ENCODE peak calls at places on chromosomes 11 and 22, in ten cellular contexts. E is activated effector memory CD4-positive, alpha-beta T cell treated with anti-CD3 and anti-CD28 coated beads, Interleukin-2, amount 50 U/mL, for 16 hours; O is HT-29; B is H54; J is activated naive CD8-positive, alpha-beta T cell treated with anti-CD3 and anti-CD28 coated beads, Interleukin-2, amount 50 U/mL, for 24 hours; K is activated naive CD4-positive, alpha-beta T cell treated with anti-CD3 and anti-CD28 coated beads, Interleukin-2, amount 10 ng/mL, durations not matched to agents 7 days and 5 days; T is T47D; Y is anterior cingulate cortex; M is naive thymus-derived CD8-positive, alpha-beta T cell; R is lung microvascular endothelial cell. Z is an unnamed sample.

GRCh38 chr11:95417832-95418231 is 186.8 kb upstream of the SESN3 start:
- DNase-seq in E (no peak), O (no peak), B (no peak), J (no peak), K (no peak), T (no peak), Y (no peak), M (no peak), R (no peak), Z (no peak)

GRCh38 chr11:49208006-49208721 is at the start of gene FOLH1:
- DNase-seq in E (no peak), O (no peak), B (no peak), J (no peak), K (no peak), T (peak; percentile 52), Y (no peak), M (no peak), R (no peak), Z (peak; percentile 35)

GRCh38 chr22:40368016-40368415 is 2.4 kb upstream of the SGSM3 start:
- DNase-seq in E (no peak), O (no peak), B (no peak), J (no peak), K (no peak), T (no peak), Y (no peak), M (no peak), R (no peak), Z (no peak)

GRCh38 chr22:32600184-32600583 is 125.6 kb downstream of the FBXO7 start:
- DNase-seq in E (no peak), O (no peak), B (no peak), J (no peak), K (no peak), T (no peak), Y (no peak), M (no peak), R (no peak), Z (no peak)

GRCh38 chr22:19176175-19176630 is 2.3 kb downstream of the SLC25A1 start:
- DNase-seq in E (no peak), O (no peak), B (no peak), J (no peak), K (no peak), T (no peak), Y (no peak), M (no peak), R (no peak), Z (no peak)

GRCh38 chr22:50305658-50306566 is 1.5 kb downstream of the PLXNB2 start:
- DNase-seq in E (no peak), O (peak; percentile 82), B (peak; percentile 97), J (no peak), K (no peak), T (peak; percentile 82), Y (no peak), M (no peak), R (peak; percentile 70), Z (peak; percentile 73)

GRCh38 chr22:19182472-19183157 is 4.1 kb upstream of the SLC25A1 start:
- DNase-seq in E (no peak), O (no peak), B (no peak), J (no peak), K (no peak), T (no peak), Y (no peak), M (no peak), R (no peak), Z (no peak)

GRCh38 chr11:73866095-73866579 is 10.5 kb downstream of the COA4 start:
- DNase-seq in E (no peak), O (no peak), B (no peak), J (no peak), K (no peak), T (no peak), Y (no peak), M (no peak), R (peak; percentile 8), Z (no peak)

GRCh38 chr11:111177037-111177988 is 68.2 kb upstream of the POU2AF2 start:
- DNase-seq in E (no peak), O (no peak), B (no peak), J (no peak), K (no peak), T (no peak), Y (no peak), M (no peak), R (no peak), Z (no peak)

GRCh38 chr11:9955387-9955786 is 291.5 kb downstream of the SWAP70 start:
- DNase-seq in E (no peak), O (no peak), B (no peak), J (no peak), K (no peak), T (no peak), Y (no peak), M (no peak), R (no peak), Z (no peak)

GRCh38 chr22:36149464-36149863 is 11.1 kb downstream of the APOL3 start:
- DNase-seq in E (no peak), O (no peak), B (no peak), J (no peak), K (no peak), T (no peak), Y (no peak), M (no peak), R (no peak), Z (no peak)

GRCh38 chr22:30265851-30266444 is 703 bp downstream of the OSM start:
- DNase-seq in E (peak; percentile 93), O (no peak), B (no peak), J (peak; percentile 86), K (peak; percentile 90), T (no peak), Y (no peak), M (peak; percentile 83), R (no peak), Z (no peak)

GRCh38 chr11:8959546-8960166 is 4.6 kb downstream of the TMEM9B start:
- DNase-seq in E (no peak), O (peak; percentile 83), B (peak; percentile 73), J (peak; percentile 16), K (peak; percentile 30), T (peak; percentile 38), Y (no peak), M (peak; percentile 4), R (peak; percentile 84), Z (peak; percentile 39)

GRCh38 chr11:90757851-90758494 is 535.1 kb upstream of the CHORDC1 start:
- DNase-seq in E (no peak), O (no peak), B (no peak), J (no peak), K (no peak), T (no peak), Y (no peak), M (no peak), R (no peak), Z (no peak)

GRCh38 chr22:18154821-18155390 is 4.9 kb downstream of the USP18 start:
- DNase-seq in E (no peak), O (no peak), B (no peak), J (no peak), K (no peak), T (no peak), Y (no peak), M (no peak), R (no peak), Z (no peak)

GRCh38 chr11:119759324-119759723 is 30.3 kb upstream of the NECTIN1 start:
- DNase-seq in E (no peak), O (no peak), B (peak; percentile 55), J (no peak), K (no peak), T (no peak), Y (no peak), M (no peak), R (no peak), Z (no peak)

GRCh38 chr11:111449696-111450479 is 62.3 kb downstream of the BTG4 start:
- DNase-seq in E (no peak), O (no peak), B (no peak), J (no peak), K (no peak), T (no peak), Y (no peak), M (no peak), R (no peak), Z (no peak)

GRCh38 chr11:69317401-69318092 is 23.6 kb downstream of the MYEOV start:
- DNase-seq in E (no peak), O (no peak), B (no peak), J (no peak), K (peak; percentile 14), T (no peak), Y (no peak), M (no peak), R (peak; percentile 62), Z (no peak)

GRCh38 chr11:556175-556699 is 4.3 kb downstream of the LMNTD2 start:
- DNase-seq in E (no peak), O (peak; percentile 61), B (no peak), J (no peak), K (peak; percentile 42), T (no peak), Y (no peak), M (no peak), R (no peak), Z (no peak)

Z was measured in HuH-7.5.